ENCODE peak calls at places on chromosome 4, in ten cellular contexts. A is smooth muscle cell of the brain vasculature; Q is GM06990; O is Daoy; Y is naive thymus-derived CD4-positive, alpha-beta T cell; Z is T-helper 1 cell; F is amygdala; B is suprapubic skin; E is amniotic stem cell; D is GM13976. M is an unnamed sample.

GRCh38 chr4:26862381-26862915 is 1.8 kb downstream of the STIM2 start:
- DNase-seq in A (no peak), Q (no peak), O (no peak), Y (no peak), Z (no peak), F (no peak), B (no peak), E (no peak), D (no peak), M (no peak)

GRCh38 chr4:68342139-68342538 is 7.8 kb downstream of the YTHDC1 start:
- DNase-seq in A (no peak), Q (no peak), O (peak), Y (no peak), Z (no peak), F (no peak), B (no peak), E (no peak), D (no peak), M (no peak)

GRCh38 chr4:1278336-1278670 is 11.4 kb upstream of the MAEA start:
- DNase-seq in A (no peak), Q (no peak), O (peak), Y (no peak), Z (no peak), F (no peak), B (no peak), E (no peak), D (peak), M (no peak)

GRCh38 chr4:8383016-8383415 is 57.5 kb downstream of the ACOX3 start:
- DNase-seq in A (no peak), Q (no peak), O (no peak), Y (no peak), Z (no peak), F (no peak), B (no peak), E (no peak), D (no peak), M (no peak)

GRCh38 chr4:156830356-156830755 is 141.2 kb downstream of the PDGFC start:
- DNase-seq in A (no peak), Q (no peak), O (peak), Y (no peak), Z (no peak), F (no peak), B (no peak), E (peak), D (no peak), M (no peak)

GRCh38 chr4:3461515-3462291 is 1.4 kb upstream of the DOK7 start:
- DNase-seq in A (no peak), Q (no peak), O (peak), Y (no peak), Z (no peak), F (no peak), B (no peak), E (no peak), D (no peak), M (peak)

GRCh38 chr4:108311313-108311712 is 142.6 kb upstream of the LEF1 start:
- DNase-seq in A (no peak), Q (no peak), O (no peak), Y (no peak), Z (no peak), F (no peak), B (no peak), E (no peak), D (no peak), M (no peak)

GRCh38 chr4:4202510-4202909 is 24.2 kb downstream of the OTOP1 start:
- DNase-seq in A (no peak), Q (no peak), O (peak), Y (no peak), Z (no peak), F (no peak), B (no peak), E (no peak), D (no peak), M (no peak)

GRCh38 chr4:82739292-82740190 is 59.1 kb downstream of the SCD5 start:
- DNase-seq in A (no peak), Q (peak), O (peak), Y (peak), Z (no peak), F (no peak), B (no peak), E (no peak), D (peak), M (peak)

GRCh38 chr4:186032259-186032658 is 36.7 kb upstream of the TLR3 start:
- DNase-seq in A (no peak), Q (no peak), O (no peak), Y (no peak), Z (no peak), F (no peak), B (no peak), E (no peak), D (no peak), M (no peak)

GRCh38 chr4:155888171-155888570 is 15.3 kb upstream of the TDO2 start:
- DNase-seq in A (no peak), Q (no peak), O (no peak), Y (no peak), Z (no peak), F (no peak), B (no peak), E (no peak), D (no peak), M (no peak)

GRCh38 chr4:99821918-99822503 is 5.4 kb downstream of the DAPP1 start:
- DNase-seq in A (no peak), Q (peak), O (no peak), Y (no peak), Z (no peak), F (no peak), B (no peak), E (no peak), D (no peak), M (no peak)

GRCh38 chr4:4853371-4853823 is 6.1 kb upstream of the MSX1 start:
- DNase-seq in A (no peak), Q (no peak), O (no peak), Y (no peak), Z (no peak), F (no peak), B (no peak), E (no peak), D (no peak), M (no peak)

GRCh38 chr4:128600996-128601857 is 208.3 kb upstream of the JADE1 start:
- DNase-seq in A (peak), Q (no peak), O (peak), Y (no peak), Z (no peak), F (no peak), B (no peak), E (peak), D (no peak), M (no peak)

GRCh38 chr4:88592600-88593448 is 544 bp downstream of the HERC3 start:
- DNase-seq in A (no peak), Q (peak), O (peak), Y (peak), Z (peak), F (peak), B (peak), E (peak), D (peak), M (peak)

GRCh38 chr4:23036503-23036902 is 343.8 kb downstream of the GBA3 start:
- DNase-seq in A (no peak), Q (no peak), O (no peak), Y (no peak), Z (no peak), F (no peak), B (no peak), E (no peak), D (no peak), M (no peak)

GRCh38 chr4:187235456-187236170 is 512.0 kb upstream of the FAT1 start:
- DNase-seq in A (no peak), Q (no peak), O (no peak), Y (no peak), Z (no peak), F (peak), B (no peak), E (no peak), D (no peak), M (no peak)

GRCh38 chr4:121182296-121182695 is 18.2 kb upstream of the TNIP3 start:
- DNase-seq in A (peak), Q (no peak), O (no peak), Y (peak), Z (no peak), F (no peak), B (no peak), E (no peak), D (no peak), M (no peak)

GRCh38 chr4:2375427-2375826 is 43.0 kb downstream of the ZFYVE28 start:
- DNase-seq in A (no peak), Q (no peak), O (no peak), Y (no peak), Z (no peak), F (no peak), B (no peak), E (no peak), D (no peak), M (no peak)

GRCh38 chr4:169854090-169854489 is 96.3 kb upstream of the HPF1 start:
- DNase-seq in A (no peak), Q (no peak), O (no peak), Y (no peak), Z (no peak), F (no peak), B (no peak), E (no peak), D (no peak), M (no peak)

GRCh38 chr4:2483237-2483636 is 14.3 kb downstream of the RNF4 start:
- DNase-seq in A (no peak), Q (no peak), O (no peak), Y (no peak), Z (no peak), F (no peak), B (no peak), E (no peak), D (no peak), M (no peak)

GRCh38 chr4:80434238-80434637 is 98.7 kb downstream of the CFAP299 start:
- DNase-seq in A (no peak), Q (no peak), O (no peak), Y (no peak), Z (no peak), F (no peak), B (no peak), E (peak), D (no peak), M (no peak)

GRCh38 chr4:78079701-78080430 is 22.7 kb downstream of the FRAS1 start:
- DNase-seq in A (no peak), Q (no peak), O (no peak), Y (no peak), Z (no peak), F (no peak), B (no peak), E (no peak), D (no peak), M (no peak)

GRCh38 chr4:53507671-53508286 is 83.5 kb downstream of the LNX1 start:
- DNase-seq in A (peak), Q (no peak), O (peak), Y (no peak), Z (no peak), F (no peak), B (no peak), E (no peak), D (no peak), M (no peak)

GRCh38 chr4:141972950-141973349 is 336.6 kb downstream of the IL15 start:
- DNase-seq in A (no peak), Q (no peak), O (no peak), Y (no peak), Z (no peak), F (no peak), B (no peak), E (no peak), D (no peak), M (no peak)

GRCh38 chr4:184190711-184191110 is 27.0 kb downstream of the ENPP6 start:
- DNase-seq in A (no peak), Q (no peak), O (no peak), Y (no peak), Z (no peak), F (no peak), B (peak), E (no peak), D (no peak), M (no peak)

GRCh38 chr4:145482209-145483021 is 762 bp downstream of the SMAD1 start:
- DNase-seq in A (peak), Q (peak), O (peak), Y (peak), Z (no peak), F (no peak), B (peak), E (peak), D (peak), M (peak)

GRCh38 chr4:133483600-133484246 is 334.6 kb downstream of the PCDH10 start:
- DNase-seq in A (no peak), Q (no peak), O (peak), Y (no peak), Z (no peak), F (no peak), B (no peak), E (no peak), D (no peak), M (peak)

GRCh38 chr4:185210102-185210981 is 944 bp downstream of the SNX25 start:
- DNase-seq in A (no peak), Q (peak), O (peak), Y (peak), Z (peak), F (no peak), B (peak), E (no peak), D (no peak), M (no peak)

GRCh38 chr4:84578540-84579409 is 4.2 kb upstream of the CDS1 start:
- DNase-seq in A (no peak), Q (no peak), O (peak), Y (no peak), Z (no peak), F (no peak), B (no peak), E (peak), D (no peak), M (no peak)